ENCODE peak calls at places on chromosomes 6 and 20, in seven cellular contexts. E, O, K, P, H, J and V are unnamed samples.

GRCh38 chr6:125759184-125759902 is 9.9 kb downstream of the HEY2 start:
- DNase-seq in E (peak; percentile 36), O (no peak), K (no peak), P (peak; percentile 1), H (no peak), J (no peak), V (no peak)

GRCh38 chr20:32563311-32564272 is 21.5 kb downstream of the NOL4L start:
- DNase-seq in E (no peak), O (no peak), K (no peak), P (no peak), H (no peak), J (no peak), V (peak; percentile 55)

GRCh38 chr6:128112494-128112893 is 211.6 kb upstream of the THEMIS start:
- DNase-seq in E (no peak), O (no peak), K (peak; percentile 33), P (no peak), H (no peak), J (no peak), V (no peak)

GRCh38 chr20:8796088-8796665 is 272.7 kb upstream of the PLCB4 start:
- DNase-seq in E (no peak), O (no peak), K (no peak), P (no peak), H (no peak), J (no peak), V (no peak)

GRCh38 chr6:7684843-7685242 is 41.1 kb upstream of the BMP6 start:
- DNase-seq in E (no peak), O (no peak), K (no peak), P (no peak), H (no peak), J (no peak), V (no peak)

GRCh38 chr6:1598886-1599285 is 10.8 kb upstream of the FOXC1 start:
- DNase-seq in E (no peak), O (no peak), K (no peak), P (no peak), H (no peak), J (no peak), V (no peak)

GRCh38 chr20:3237011-3237957 is 1.7 kb downstream of the SLC4A11 start:
- DNase-seq in E (no peak), O (no peak), K (no peak), P (no peak), H (no peak), J (no peak), V (no peak)

GRCh38 chr6:73747293-73747692 is 51.3 kb downstream of the CD109 start:
- DNase-seq in E (no peak), O (no peak), K (no peak), P (no peak), H (no peak), J (no peak), V (no peak)

GRCh38 chr6:147161974-147162495 is 42.2 kb upstream of the STXBP5 start:
- DNase-seq in E (no peak), O (no peak), K (no peak), P (no peak), H (peak; percentile 58), J (no peak), V (peak; percentile 51)

GRCh38 chr6:140314675-140315074 is 940.2 kb upstream of the CITED2 start:
- DNase-seq in E (no peak), O (no peak), K (no peak), P (no peak), H (no peak), J (no peak), V (no peak)

GRCh38 chr6:53805725-53806124 is 10.9 kb downstream of the LRRC1 start:
- DNase-seq in E (no peak), O (no peak), K (no peak), P (no peak), H (no peak), J (no peak), V (no peak)

GRCh38 chr6:158707826-158708225 is 58.0 kb downstream of the SYTL3 start:
- DNase-seq in E (no peak), O (no peak), K (peak; percentile 22), P (no peak), H (no peak), J (no peak), V (no peak)

GRCh38 chr6:44310241-44310640 is 2.9 kb downstream of the AARS2 start:
- DNase-seq in E (no peak), O (no peak), K (no peak), P (no peak), H (no peak), J (no peak), V (no peak)

GRCh38 chr20:51220293-51220706 is 197.4 kb upstream of the KCNG1 start:
- DNase-seq in E (no peak), O (no peak), K (peak; percentile 3), P (peak; percentile 42), H (no peak), J (peak; percentile 72), V (no peak)

GRCh38 chr6:35253249-35253648 is 6.3 kb upstream of the ZNF76 start:
- DNase-seq in E (no peak), O (no peak), K (no peak), P (no peak), H (no peak), J (no peak), V (no peak)

GRCh38 chr20:4937422-4938319 is 63.6 kb downstream of the SLC23A2 start:
- DNase-seq in E (no peak), O (no peak), K (no peak), P (no peak), H (no peak), J (no peak), V (no peak)

GRCh38 chr6:135419162-135419561 is 78.4 kb downstream of the AHI1 start:
- DNase-seq in E (no peak), O (no peak), K (no peak), P (no peak), H (no peak), J (no peak), V (no peak)

GRCh38 chr6:24858154-24858801 is 59.6 kb upstream of the ARMH2 start:
- DNase-seq in E (no peak), O (no peak), K (no peak), P (no peak), H (no peak), J (no peak), V (no peak)

GRCh38 chr6:127031511-127031910 is 87.0 kb upstream of the RSPO3 start:
- DNase-seq in E (peak; percentile 84), O (no peak), K (no peak), P (no peak), H (no peak), J (no peak), V (no peak)

GRCh38 chr6:129340983-129341382 is 369.0 kb downstream of the ARHGAP18 start:
- DNase-seq in E (no peak), O (no peak), K (no peak), P (no peak), H (no peak), J (no peak), V (no peak)

GRCh38 chr6:3411967-3412778 is 44.7 kb downstream of the SLC22A23 start:
- DNase-seq in E (no peak), O (no peak), K (no peak), P (no peak), H (no peak), J (no peak), V (no peak)